ENCODE peak calls at places on chromosomes 16 and 17, in seven cellular contexts. S is NCI-H460; L is iris pigment epithelial cell; Z is astrocyte of the cerebellum; E is left colon; T is fibroblast of mammary gland; P is CD8-positive, alpha-beta memory T cell. J is an unnamed sample.
A peak's percentile ranks its signal among the peaks of the same experiment; 100 is the strongest.

GRCh38 chr16:11799509-11800384 is 2.7 kb upstream of the ZC3H7A start:
- DNase-seq in S (no peak), L (no peak), Z (no peak), E (no peak), T (no peak), P (no peak), J (peak; percentile 61)

GRCh38 chr16:67499159-67499558 is 15.8 kb upstream of the AGRP start:
- DNase-seq in S (no peak), L (no peak), Z (no peak), E (no peak), T (peak; percentile 80), P (no peak), J (no peak)

GRCh38 chr16:67279296-67280089 is at the start of gene PLEKHG4:
- DNase-seq in S (peak; percentile 82), L (peak; percentile 62), Z (no peak), E (peak; percentile 84), T (peak; percentile 74), P (peak; percentile 77), J (peak; percentile 71)

GRCh38 chr17:42233148-42233547 is 38.9 kb upstream of the GHDC start:
- DNase-seq in S (no peak), L (peak; percentile 82), Z (no peak), E (no peak), T (peak; percentile 36), P (no peak), J (peak; percentile 55)

GRCh38 chr16:72552675-72553074 is 380.7 kb upstream of the PMFBP1 start:
- DNase-seq in S (no peak), L (no peak), Z (no peak), E (no peak), T (no peak), P (no peak), J (no peak)

GRCh38 chr16:28191364-28191985 is 20.3 kb downstream of the XPO6 start:
- DNase-seq in S (no peak), L (no peak), Z (no peak), E (no peak), T (no peak), P (no peak), J (no peak)

GRCh38 chr17:72205357-72205756 is 84.5 kb downstream of the SOX9 start:
- DNase-seq in S (no peak), L (no peak), Z (no peak), E (no peak), T (no peak), P (no peak), J (no peak)

GRCh38 chr17:76151896-76152454 is 10.9 kb upstream of the FOXJ1 start:
- DNase-seq in S (no peak), L (no peak), Z (no peak), E (no peak), T (no peak), P (peak; percentile 79), J (no peak)

GRCh38 chr17:45451131-45451530 is 18.5 kb upstream of the ARHGAP27 start:
- DNase-seq in S (no peak), L (no peak), Z (no peak), E (no peak), T (no peak), P (no peak), J (no peak)

GRCh38 chr17:70081885-70082284 is 6.9 kb downstream of the KCNJ16 start:
- DNase-seq in S (no peak), L (no peak), Z (no peak), E (no peak), T (peak; percentile 16), P (no peak), J (no peak)

GRCh38 chr17:50234581-50234980 is 33.1 kb upstream of the COL1A1 start:
- DNase-seq in S (no peak), L (no peak), Z (no peak), E (no peak), T (peak; percentile 62), P (no peak), J (no peak)

GRCh38 chr17:81931557-81932332 is 4.2 kb upstream of the MAFG start:
- DNase-seq in S (no peak), L (no peak), Z (no peak), E (no peak), T (no peak), P (no peak), J (no peak)

GRCh38 chr16:24471616-24472015 is 67.8 kb upstream of the RBBP6 start:
- DNase-seq in S (no peak), L (no peak), Z (no peak), E (no peak), T (no peak), P (no peak), J (no peak)

GRCh38 chr17:38457577-38458371 is 29.5 kb downstream of the ARHGAP23 start:
- DNase-seq in S (no peak), L (no peak), Z (no peak), E (no peak), T (no peak), P (no peak), J (no peak)

GRCh38 chr16:4521971-4522623 is 16.5 kb downstream of the CDIP1 start:
- DNase-seq in S (no peak), L (no peak), Z (no peak), E (no peak), T (no peak), P (no peak), J (peak; percentile 43)

GRCh38 chr17:74810699-74811485 is 34.7 kb upstream of the NAT9 start:
- DNase-seq in S (no peak), L (no peak), Z (no peak), E (no peak), T (no peak), P (no peak), J (no peak)

GRCh38 chr17:75323043-75323591 is 33.9 kb upstream of the SLC25A19 start:
- DNase-seq in S (peak; percentile 84), L (peak; percentile 82), Z (peak; percentile 89), E (peak; percentile 97), T (peak; percentile 88), P (peak; percentile 81), J (peak; percentile 91)